ENCODE peak calls at places on chromosomes 16 and 17, in six cellular contexts. S is GM23248, K is OCI-LY7, Q is PC-9, B is HCT116, M is GM23338. T is an unnamed sample.

GRCh38 chr17:27407916-27408846 is 48.1 kb upstream of the KSR1 start:
- DNase-seq in S (peak; percentile 86), K (no peak), Q (peak; percentile 53), B (peak; percentile 7), M (no peak), T (peak; percentile 58)

GRCh38 chr17:63911657-63912100 is 621 bp upstream of the CSHL1 start:
- DNase-seq in S (peak; percentile 52), K (peak; percentile 62), Q (peak; percentile 52), B (peak; percentile 16), M (peak; percentile 74), T (peak; percentile 48)

GRCh38 chr16:9900576-9900975 is 281.7 kb downstream of the GRIN2A start:
- DNase-seq in S (no peak), K (no peak), Q (no peak), B (no peak), M (no peak), T (no peak)

GRCh38 chr17:846901-847777 is 65.0 kb downstream of the MRM3 start:
- DNase-seq in S (peak; percentile 61), K (no peak), Q (no peak), B (no peak), M (no peak), T (no peak)

GRCh38 chr17:2264023-2264860 is 39.3 kb downstream of the SMG6 start:
- DNase-seq in S (no peak), K (no peak), Q (no peak), B (no peak), M (no peak), T (peak; percentile 24)

GRCh38 chr17:4195306-4195705 is 52.3 kb downstream of the CYB5D2 start:
- DNase-seq in S (peak; percentile 23), K (no peak), Q (no peak), B (no peak), M (no peak), T (no peak)

GRCh38 chr16:66585477-66586239 is 6.4 kb downstream of the CMTM2 start:
- DNase-seq in S (no peak), K (no peak), Q (no peak), B (no peak), M (no peak), T (no peak)

GRCh38 chr16:12449795-12450194 is 353.9 kb downstream of the CPPED1 start:
- DNase-seq in S (peak; percentile 32), K (no peak), Q (no peak), B (no peak), M (no peak), T (no peak)

GRCh38 chr16:81457326-81458133 is 12.9 kb downstream of the CMIP start:
- DNase-seq in S (peak; percentile 89), K (no peak), Q (no peak), B (peak; percentile 16), M (no peak), T (peak; percentile 75)

GRCh38 chr17:38815576-38816193 is 9.4 kb downstream of the CWC25 start:
- DNase-seq in S (peak; percentile 86), K (no peak), Q (no peak), B (no peak), M (peak; percentile 39), T (no peak)

GRCh38 chr16:86501989-86502855 is 8.1 kb upstream of the FOXF1 start:
- DNase-seq in S (no peak), K (no peak), Q (no peak), B (no peak), M (no peak), T (no peak)

DNA sequence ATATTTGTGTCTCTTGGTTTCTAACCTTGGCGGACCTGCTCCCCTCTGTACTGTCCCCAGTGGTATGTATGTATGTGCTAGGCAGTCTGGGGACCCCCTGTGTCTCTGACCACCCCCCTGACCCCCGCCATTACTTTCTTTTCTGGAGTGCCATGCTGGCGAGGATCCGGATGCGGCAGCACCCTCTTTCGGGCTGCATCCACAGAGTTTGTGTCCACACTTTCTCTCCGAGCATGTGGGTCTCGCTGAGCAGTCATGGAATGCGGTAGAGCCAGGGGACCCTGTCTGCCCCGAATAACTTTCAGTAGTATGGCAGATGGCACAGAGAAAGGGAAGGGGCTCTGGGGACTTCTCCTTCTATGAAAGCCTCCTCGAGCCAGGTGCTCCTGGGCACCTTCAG is 17.0 kb downstream of the KCTD2 start:
- DNase-seq in S (no peak), K (no peak), Q (no peak), B (no peak), M (no peak), T (no peak)
- H3K9me2 ChIP-seq in S (no peaks in the 10 kb centered on the region), K (no peaks in the 10 kb centered on the region), Q (no peaks in the 10 kb centered on the region), B (no peaks in the 10 kb centered on the region), M (no peaks in the 10 kb centered on the region), T (no peaks in the 10 kb centered on the region)

DNA sequence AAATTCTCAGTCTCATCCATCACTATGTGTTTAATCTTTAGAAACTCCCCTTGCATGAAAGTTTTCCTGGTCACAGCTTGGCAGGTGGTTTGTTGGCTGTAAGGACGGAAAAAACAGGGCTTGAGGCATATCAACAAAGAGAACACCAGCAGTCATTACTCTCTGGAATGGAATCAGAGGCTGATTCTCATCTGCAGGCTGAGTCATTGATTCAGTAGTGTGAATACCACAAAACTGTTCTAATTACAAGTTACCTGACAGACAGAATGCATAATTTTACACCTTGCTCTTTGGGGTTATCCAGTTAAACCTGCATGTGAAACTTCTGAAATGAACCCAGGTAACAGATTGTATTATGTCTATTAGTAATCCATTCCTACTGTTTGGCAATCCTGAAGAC is 11.5 kb upstream of the SLFN12L start:
- DNase-seq in S (no peak), K (no peak), Q (no peak), B (no peak), M (no peak), T (no peak)
- H3K9me2 ChIP-seq in S (no peaks in the 10 kb centered on the region), K (no peaks in the 10 kb centered on the region), Q (no peaks in the 10 kb centered on the region), B (no peaks in the 10 kb centered on the region), M (no peaks in the 10 kb centered on the region), T (no peaks in the 10 kb centered on the region)

GRCh38 chr16:24611310-24611709 is 71.9 kb downstream of the RBBP6 start:
- DNase-seq in S (no peak), K (no peak), Q (no peak), B (no peak), M (no peak), T (no peak)
- H3K9me2 ChIP-seq in S (no peaks in the 10 kb centered on the region), K (no peaks in the 10 kb centered on the region), Q (no peaks in the 10 kb centered on the region), B (no peaks in the 10 kb centered on the region), M (no peaks in the 10 kb centered on the region), T (no peaks in the 10 kb centered on the region)

GRCh38 chr17:73581379-73581778 is 62.9 kb downstream of the SDK2 start:
- DNase-seq in S (no peak), K (no peak), Q (no peak), B (no peak), M (no peak), T (no peak)
- H3K9me2 ChIP-seq in S (no peaks in the 10 kb centered on the region), K (no peaks in the 10 kb centered on the region), Q (no peaks in the 10 kb centered on the region), B (no peaks in the 10 kb centered on the region), M (no peaks in the 10 kb centered on the region), T (no peaks in the 10 kb centered on the region)

GRCh38 chr16:56321571-56321970 is 103.8 kb downstream of the AMFR start:
- DNase-seq in S (no peak), K (no peak), Q (no peak), B (no peak), M (no peak), T (no peak)
- H3K9me2 ChIP-seq in S (no peaks in the 10 kb centered on the region), K (no peaks in the 10 kb centered on the region), Q (no peaks in the 10 kb centered on the region), B (no peaks in the 10 kb centered on the region), M (no peaks in the 10 kb centered on the region), T (no peaks in the 10 kb centered on the region)

GRCh38 chr17:21677126-21677910 is 15.0 kb upstream of the KCNJ18 start:
- DNase-seq in S (no peak), K (no peak), Q (no peak), B (no peak), M (no peak), T (no peak)

GRCh38 chr17:21674242-21674731 is 18.0 kb upstream of the KCNJ18 start:
- DNase-seq in S (no peak), K (no peak), Q (no peak), B (no peak), M (no peak), T (no peak)

GRCh38 chr17:21678451-21679081 is 13.8 kb upstream of the KCNJ18 start:
- DNase-seq in S (no peak), K (no peak), Q (no peak), B (no peak), M (no peak), T (no peak)

GRCh38 chr17:21677911-21678310 is 14.4 kb upstream of the KCNJ18 start:
- DNase-seq in S (no peak), K (no peak), Q (no peak), B (no peak), M (no peak), T (no peak)

GRCh38 chr17:21676281-21677111 is 15.8 kb upstream of the KCNJ18 start:
- DNase-seq in S (no peak), K (no peak), Q (peak; percentile 14), B (no peak), M (no peak), T (no peak)
- H3K9me2 ChIP-seq in S (no peaks in the 10 kb centered on the region), K (no peaks in the 10 kb centered on the region), Q (no peaks in the 10 kb centered on the region), B (no peaks in the 10 kb centered on the region), M (no peaks in the 10 kb centered on the region), T (no peaks in the 10 kb centered on the region)

DNA sequence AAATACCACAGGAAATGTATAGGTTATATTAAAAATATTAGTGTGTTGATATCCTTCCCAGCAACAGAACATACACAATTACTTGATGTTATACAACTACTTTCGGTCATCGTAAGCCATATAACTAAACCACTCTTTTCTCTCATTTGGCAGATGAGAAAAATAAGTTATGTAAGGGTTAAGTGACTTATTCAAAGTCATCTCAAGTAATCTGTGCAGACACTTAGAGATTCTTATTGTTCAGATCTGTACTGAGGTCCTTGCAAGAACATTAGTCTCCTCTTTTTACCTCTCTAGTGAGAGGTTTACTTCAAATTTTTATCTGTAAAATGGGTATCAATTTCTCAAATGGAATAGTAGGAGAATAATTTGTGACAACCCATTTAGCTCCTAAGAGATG is 15.0 kb downstream of the NACA2 start:
- DNase-seq in S (no peak), K (no peak), Q (no peak), B (no peak), M (no peak), T (no peak)
- H3K9me2 ChIP-seq in S (no peaks in the 10 kb centered on the region), K (no peaks in the 10 kb centered on the region), Q (no peaks in the 10 kb centered on the region), B (no peaks in the 10 kb centered on the region), M (peaks cover 3% of the 10 kb centered on the region), T (no peaks in the 10 kb centered on the region)

DNA sequence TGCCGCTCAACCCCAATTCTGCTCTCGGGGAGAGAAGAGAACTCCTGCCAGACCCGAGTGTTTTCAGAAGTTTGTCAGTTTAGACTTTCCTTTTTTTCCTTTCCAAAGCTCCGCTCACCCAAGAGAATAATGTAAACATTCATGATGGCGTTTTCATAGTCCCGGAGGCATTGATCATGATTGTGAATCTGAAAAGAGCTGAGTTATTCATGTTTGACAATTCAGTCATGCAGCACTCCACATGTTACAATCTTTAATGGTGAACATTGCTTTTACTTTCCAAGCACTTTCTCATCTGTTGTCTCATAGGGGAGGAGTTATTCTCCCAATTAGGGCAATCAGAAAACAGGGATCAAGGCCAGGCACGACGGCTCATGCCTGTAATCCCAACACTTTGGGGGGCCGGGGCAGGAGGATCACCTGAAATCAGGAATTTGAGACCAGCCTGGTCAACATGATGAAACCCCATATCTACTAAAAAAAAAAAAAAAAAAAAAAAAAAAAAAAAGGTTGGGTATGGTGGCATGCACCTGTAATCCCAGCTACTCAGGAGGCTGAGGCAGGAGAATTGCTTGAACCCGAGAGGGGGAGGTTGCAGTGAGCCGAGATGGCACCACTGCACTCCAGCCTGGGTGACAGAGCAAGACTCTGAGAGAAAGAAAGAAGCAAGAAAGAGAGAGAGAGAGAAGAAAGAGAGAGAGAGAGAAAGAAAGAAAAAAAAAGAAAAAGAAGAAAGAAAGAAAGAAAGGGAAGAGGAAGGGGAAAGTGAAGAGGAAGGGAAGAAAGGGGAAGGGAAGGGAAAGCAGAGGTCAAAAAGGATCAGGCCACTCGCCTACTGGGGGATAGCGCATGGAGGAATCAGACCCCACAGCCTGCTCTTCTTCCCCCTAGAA is 70.0 kb upstream of the TNRC6C start:
- DNase-seq in S (peak; percentile 45), K (no peak), Q (no peak), B (no peak), M (no peak), T (no peak)
- H3K9me2 ChIP-seq in S (no peaks in the 10 kb centered on the region), K (no peaks in the 10 kb centered on the region), Q (no peaks in the 10 kb centered on the region), B (no peaks in the 10 kb centered on the region), M (no peaks in the 10 kb centered on the region), T (no peaks in the 10 kb centered on the region)

T was measured in hepatocyte.